ENCODE peak calls at places on chromosomes 5 and 9, in five cellular contexts. One of them, this sample, is unnamed.

GRCh38 chr5:66876266-66876807 is 280.1 kb downstream of the MAST4 start:
- DNase-seq in heart left ventricle: no peak
- DNase-seq in cardiac muscle cell: no peak
- DNase-seq in upper lobe of left lung: no peak
- DNase-seq in sigmoid colon: no peak
- DNase-seq in this sample: no peak

GRCh38 chr9:116322521-116322920 is 168.9 kb downstream of the PAPPA start:
- DNase-seq in heart left ventricle: no peak
- DNase-seq in cardiac muscle cell: no peak
- DNase-seq in upper lobe of left lung: no peak
- DNase-seq in sigmoid colon: no peak
- DNase-seq in this sample: no peak

GRCh38 chr5:1702318-1702717 is 97.3 kb downstream of the MRPL36 start:
- DNase-seq in heart left ventricle: no peak
- DNase-seq in cardiac muscle cell: no peak
- DNase-seq in upper lobe of left lung: peak; percentile 30
- DNase-seq in sigmoid colon: no peak
- DNase-seq in this sample: no peak

GRCh38 chr5:79695501-79695900 is 5.9 kb downstream of the CMYA5 start:
- DNase-seq in heart left ventricle: no peak
- DNase-seq in cardiac muscle cell: no peak
- DNase-seq in upper lobe of left lung: no peak
- DNase-seq in sigmoid colon: no peak
- DNase-seq in this sample: no peak

GRCh38 chr5:124907098-124907644 is 160.7 kb upstream of the ZNF608 start:
- DNase-seq in heart left ventricle: no peak
- DNase-seq in cardiac muscle cell: no peak
- DNase-seq in upper lobe of left lung: no peak
- DNase-seq in sigmoid colon: no peak
- DNase-seq in this sample: no peak

GRCh38 chr9:83220737-83221136 is 157.8 kb upstream of the RASEF start:
- DNase-seq in heart left ventricle: no peak
- DNase-seq in cardiac muscle cell: peak; percentile 23
- DNase-seq in upper lobe of left lung: no peak
- DNase-seq in sigmoid colon: no peak
- DNase-seq in this sample: no peak

GRCh38 chr9:134125413-134126095 is 10.3 kb upstream of the WDR5 start:
- DNase-seq in heart left ventricle: no peak
- DNase-seq in cardiac muscle cell: no peak
- DNase-seq in upper lobe of left lung: no peak
- DNase-seq in sigmoid colon: no peak
- DNase-seq in this sample: no peak

GRCh38 chr5:851553-851952 is 767 bp upstream of the ZDHHC11 start:
- DNase-seq in heart left ventricle: peak; percentile 29
- DNase-seq in cardiac muscle cell: no peak
- DNase-seq in upper lobe of left lung: no peak
- DNase-seq in sigmoid colon: peak; percentile 40
- DNase-seq in this sample: no peak

GRCh38 chr5:179530069-179530998 is 20.0 kb upstream of the RUFY1 start:
- DNase-seq in heart left ventricle: peak; percentile 87
- DNase-seq in cardiac muscle cell: peak; percentile 39
- DNase-seq in upper lobe of left lung: peak; percentile 91
- DNase-seq in sigmoid colon: peak; percentile 86
- DNase-seq in this sample: no peak

GRCh38 chr5:172902497-172903472 is 56.4 kb upstream of the RPL26L1 start:
- DNase-seq in heart left ventricle: peak; percentile 86
- DNase-seq in cardiac muscle cell: peak; percentile 66
- DNase-seq in upper lobe of left lung: peak; percentile 83
- DNase-seq in sigmoid colon: peak; percentile 97
- DNase-seq in this sample: peak; percentile 49

GRCh38 chr9:115198018-115198417 is 80.1 kb upstream of the TNC start:
- DNase-seq in heart left ventricle: peak; percentile 55
- DNase-seq in cardiac muscle cell: no peak
- DNase-seq in upper lobe of left lung: no peak
- DNase-seq in sigmoid colon: peak; percentile 87
- DNase-seq in this sample: peak; percentile 94

GRCh38 chr9:16333697-16334096 is 536.8 kb downstream of the BNC2 start:
- DNase-seq in heart left ventricle: no peak
- DNase-seq in cardiac muscle cell: no peak
- DNase-seq in upper lobe of left lung: no peak
- DNase-seq in sigmoid colon: no peak
- DNase-seq in this sample: no peak

GRCh38 chr5:50889790-50890189 is 223.4 kb downstream of the PARP8 start:
- DNase-seq in heart left ventricle: no peak
- DNase-seq in cardiac muscle cell: peak; percentile 14
- DNase-seq in upper lobe of left lung: no peak
- DNase-seq in sigmoid colon: no peak
- DNase-seq in this sample: no peak

GRCh38 chr9:77433675-77434445 is 214.3 kb downstream of the GNA14 start:
- DNase-seq in heart left ventricle: peak; percentile 74
- DNase-seq in cardiac muscle cell: peak; percentile 75
- DNase-seq in upper lobe of left lung: no peak
- DNase-seq in sigmoid colon: peak; percentile 84
- DNase-seq in this sample: peak; percentile 69

GRCh38 chr5:92519717-92520632 is 1061.0 kb downstream of the NR2F1-AS1 start:
- DNase-seq in heart left ventricle: no peak
- DNase-seq in cardiac muscle cell: no peak
- DNase-seq in upper lobe of left lung: no peak
- DNase-seq in sigmoid colon: no peak
- DNase-seq in this sample: no peak

GRCh38 chr9:115672477-115673316 is 480.9 kb upstream of the PAPPA start:
- DNase-seq in heart left ventricle: no peak
- DNase-seq in cardiac muscle cell: no peak
- DNase-seq in upper lobe of left lung: no peak
- DNase-seq in sigmoid colon: no peak
- DNase-seq in this sample: peak; percentile 87

GRCh38 chr5:55538621-55539020 is 3.9 kb upstream of the PLPP1 start:
- DNase-seq in heart left ventricle: no peak
- DNase-seq in cardiac muscle cell: no peak
- DNase-seq in upper lobe of left lung: no peak
- DNase-seq in sigmoid colon: no peak
- DNase-seq in this sample: no peak

GRCh38 chr9:123883634-123884033 is 46.3 kb downstream of the DENND1A start:
- DNase-seq in heart left ventricle: no peak
- DNase-seq in cardiac muscle cell: no peak
- DNase-seq in upper lobe of left lung: no peak
- DNase-seq in sigmoid colon: no peak
- DNase-seq in this sample: no peak

GRCh38 chr5:1644810-1645571 is 121.2 kb upstream of the LPCAT1 start:
- DNase-seq in heart left ventricle: peak; percentile 89
- DNase-seq in cardiac muscle cell: peak; percentile 92
- DNase-seq in upper lobe of left lung: peak; percentile 96
- DNase-seq in sigmoid colon: peak; percentile 91
- DNase-seq in this sample: peak; percentile 29

GRCh38 chr5:137621861-137622823 is 113.7 kb downstream of the KLHL3 start:
- DNase-seq in heart left ventricle: no peak
- DNase-seq in cardiac muscle cell: no peak
- DNase-seq in upper lobe of left lung: no peak
- DNase-seq in sigmoid colon: peak; percentile 46
- DNase-seq in this sample: no peak

GRCh38 chr5:95846554-95847260 is 24.2 kb upstream of the GLRX start:
- DNase-seq in heart left ventricle: no peak
- DNase-seq in cardiac muscle cell: peak; percentile 79
- DNase-seq in upper lobe of left lung: no peak
- DNase-seq in sigmoid colon: peak; percentile 85
- DNase-seq in this sample: peak; percentile 57

GRCh38 chr9:130894546-130894945 is 2.1 kb downstream of the QRFP start:
- DNase-seq in heart left ventricle: no peak
- DNase-seq in cardiac muscle cell: no peak
- DNase-seq in upper lobe of left lung: no peak
- DNase-seq in sigmoid colon: no peak
- DNase-seq in this sample: no peak

GRCh38 chr5:177393990-177394389 is 6.5 kb downstream of the PFN3 start:
- DNase-seq in heart left ventricle: no peak
- DNase-seq in cardiac muscle cell: no peak
- DNase-seq in upper lobe of left lung: no peak
- DNase-seq in sigmoid colon: no peak
- DNase-seq in this sample: no peak
- H3K27ac ChIP-seq in heart left ventricle: no peak overlapping the region
- H3K27ac ChIP-seq in cardiac muscle cell: no peak overlapping the region
- H3K27ac ChIP-seq in upper lobe of left lung: no peak overlapping the region
- H3K27ac ChIP-seq in sigmoid colon: no peak overlapping the region
- H3K27ac ChIP-seq in this sample: no peak overlapping the region

GRCh38 chr5:126486332-126486731 is 63.1 kb downstream of the GRAMD2B start:
- DNase-seq in heart left ventricle: no peak
- DNase-seq in cardiac muscle cell: no peak
- DNase-seq in upper lobe of left lung: no peak
- DNase-seq in sigmoid colon: no peak
- DNase-seq in this sample: no peak
- H3K27ac ChIP-seq in heart left ventricle: no peak overlapping the region
- H3K27ac ChIP-seq in cardiac muscle cell: no peak overlapping the region
- H3K27ac ChIP-seq in upper lobe of left lung: no peak overlapping the region
- H3K27ac ChIP-seq in sigmoid colon: no peak overlapping the region
- H3K27ac ChIP-seq in this sample: no peak overlapping the region

GRCh38 chr9:91428431-91428830 is 4.8 kb upstream of the NFIL3 start:
- DNase-seq in heart left ventricle: no peak
- DNase-seq in cardiac muscle cell: no peak
- DNase-seq in upper lobe of left lung: no peak
- DNase-seq in sigmoid colon: no peak
- DNase-seq in this sample: no peak
- H3K27ac ChIP-seq in heart left ventricle: no peak overlapping the region
- H3K27ac ChIP-seq in cardiac muscle cell: no peak overlapping the region
- H3K27ac ChIP-seq in upper lobe of left lung: peak overlapping the region; percentile 57
- H3K27ac ChIP-seq in sigmoid colon: no peak overlapping the region
- H3K27ac ChIP-seq in this sample: no peak overlapping the region

GRCh38 chr9:107279084-107279483 is 4.0 kb upstream of the RAD23B start:
- DNase-seq in heart left ventricle: no peak
- DNase-seq in cardiac muscle cell: no peak
- DNase-seq in upper lobe of left lung: no peak
- DNase-seq in sigmoid colon: no peak
- DNase-seq in this sample: no peak

GRCh38 chr9:107280543-107280942 is 2.5 kb upstream of the RAD23B start:
- DNase-seq in heart left ventricle: no peak
- DNase-seq in cardiac muscle cell: no peak
- DNase-seq in upper lobe of left lung: no peak
- DNase-seq in sigmoid colon: no peak
- DNase-seq in this sample: no peak

GRCh38 chr9:107276966-107277710 is 5.9 kb upstream of the RAD23B start:
- DNase-seq in heart left ventricle: no peak
- DNase-seq in cardiac muscle cell: peak; percentile 25
- DNase-seq in upper lobe of left lung: no peak
- DNase-seq in sigmoid colon: no peak
- DNase-seq in this sample: peak; percentile 18

GRCh38 chr9:107275530-107275929 is 7.5 kb upstream of the RAD23B start:
- DNase-seq in heart left ventricle: no peak
- DNase-seq in cardiac muscle cell: no peak
- DNase-seq in upper lobe of left lung: no peak
- DNase-seq in sigmoid colon: no peak
- DNase-seq in this sample: no peak

DNA sequence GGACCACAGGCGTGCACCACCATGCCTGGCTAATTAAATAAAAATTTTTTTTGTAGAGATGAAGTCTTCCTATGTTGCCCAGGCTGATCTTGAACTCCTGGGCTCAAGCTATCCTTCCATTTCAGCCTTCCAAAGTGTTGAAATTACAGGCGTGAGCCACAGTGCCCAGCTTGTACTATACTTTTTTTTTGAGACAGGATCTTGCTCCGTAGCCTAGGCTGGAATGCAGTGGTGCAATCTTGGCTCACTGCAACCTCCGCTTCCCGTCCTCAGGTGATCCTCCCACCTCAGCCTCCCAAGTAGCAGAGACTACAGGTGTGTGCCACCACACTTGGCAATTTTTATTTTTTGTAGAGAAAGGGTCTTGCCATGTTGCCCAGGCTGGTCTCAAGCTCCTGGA is 5.3 kb upstream of the RAD23B start:
- DNase-seq in heart left ventricle: no peak
- DNase-seq in cardiac muscle cell: no peak
- DNase-seq in upper lobe of left lung: no peak
- DNase-seq in sigmoid colon: no peak
- DNase-seq in this sample: no peak
- H3K27ac ChIP-seq in heart left ventricle: no peak overlapping the region
- H3K27ac ChIP-seq in cardiac muscle cell: no peak overlapping the region
- H3K27ac ChIP-seq in upper lobe of left lung: no peak overlapping the region
- H3K27ac ChIP-seq in sigmoid colon: no peak overlapping the region
- H3K27ac ChIP-seq in this sample: no peak overlapping the region

DNA sequence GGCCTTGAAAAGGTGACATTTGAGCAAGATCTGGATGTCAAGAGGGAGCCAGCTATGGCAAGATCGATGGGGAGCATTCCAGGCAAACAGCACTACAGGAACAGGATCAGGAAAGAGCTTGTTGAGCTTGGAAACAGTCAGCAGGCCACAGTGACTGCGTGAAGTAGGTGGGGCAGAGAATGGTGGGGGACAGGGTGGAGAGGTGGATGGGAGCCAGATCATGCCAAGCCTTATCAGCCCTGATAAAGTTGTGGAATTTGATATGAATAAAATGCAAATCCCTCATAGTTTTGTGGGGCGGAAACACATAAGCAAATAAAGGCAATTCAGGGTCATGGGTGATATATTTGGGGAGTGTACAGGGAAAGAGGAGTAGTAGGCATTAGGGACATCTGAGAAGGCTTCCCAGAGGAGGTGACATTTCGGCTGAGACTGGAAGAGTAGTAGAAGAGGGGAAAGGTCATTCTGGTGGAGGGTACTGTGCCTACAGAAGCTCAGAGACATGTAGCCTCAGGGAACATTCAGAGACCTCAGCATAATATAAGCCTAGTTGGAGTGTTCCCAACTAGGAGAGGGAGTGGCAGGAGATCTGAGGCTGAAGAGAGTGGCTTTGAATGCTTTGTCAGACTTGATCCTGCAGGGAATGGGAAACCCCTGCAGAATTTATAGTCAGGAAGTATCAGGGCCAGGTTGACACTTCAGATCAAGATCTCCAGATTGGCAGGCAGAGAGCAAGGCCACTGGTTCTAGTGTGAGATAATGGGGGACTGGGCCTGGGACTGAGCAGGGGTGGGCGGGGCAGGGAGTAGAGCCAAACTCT is 9.7 kb upstream of the CYSTM1 start:
- DNase-seq in heart left ventricle: no peak
- DNase-seq in cardiac muscle cell: no peak
- DNase-seq in upper lobe of left lung: no peak
- DNase-seq in sigmoid colon: no peak
- DNase-seq in this sample: no peak
- H3K27ac ChIP-seq in heart left ventricle: no peak overlapping the region
- H3K27ac ChIP-seq in cardiac muscle cell: no peak overlapping the region
- H3K27ac ChIP-seq in upper lobe of left lung: peak overlapping the region; percentile 46
- H3K27ac ChIP-seq in sigmoid colon: no peak overlapping the region
- H3K27ac ChIP-seq in this sample: no peak overlapping the region

GRCh38 chr9:33429256-33430080 is 17.9 kb downstream of the AQP3 start:
- DNase-seq in heart left ventricle: no peak
- DNase-seq in cardiac muscle cell: no peak
- DNase-seq in upper lobe of left lung: no peak
- DNase-seq in sigmoid colon: no peak
- DNase-seq in this sample: no peak

GRCh38 chr9:33430942-33431341 is 16.5 kb downstream of the AQP3 start:
- DNase-seq in heart left ventricle: no peak
- DNase-seq in cardiac muscle cell: no peak
- DNase-seq in upper lobe of left lung: no peak
- DNase-seq in sigmoid colon: no peak
- DNase-seq in this sample: no peak

GRCh38 chr9:33426843-33427293 is 20.5 kb downstream of the AQP3 start:
- DNase-seq in heart left ventricle: no peak
- DNase-seq in cardiac muscle cell: no peak
- DNase-seq in upper lobe of left lung: peak; percentile 38
- DNase-seq in sigmoid colon: no peak
- DNase-seq in this sample: no peak

GRCh38 chr9:33419904-33420303 is 17.5 kb upstream of the AQP7 start:
- DNase-seq in heart left ventricle: no peak
- DNase-seq in cardiac muscle cell: no peak
- DNase-seq in upper lobe of left lung: no peak
- DNase-seq in sigmoid colon: no peak
- DNase-seq in this sample: no peak

GRCh38 chr9:33425128-33425533 is 22.3 kb downstream of the AQP3 start:
- DNase-seq in heart left ventricle: no peak
- DNase-seq in cardiac muscle cell: no peak
- DNase-seq in upper lobe of left lung: no peak
- DNase-seq in sigmoid colon: no peak
- DNase-seq in this sample: no peak
- H3K27ac ChIP-seq in heart left ventricle: no peak overlapping the region
- H3K27ac ChIP-seq in cardiac muscle cell: no peak overlapping the region
- H3K27ac ChIP-seq in upper lobe of left lung: no peak overlapping the region
- H3K27ac ChIP-seq in sigmoid colon: no peak overlapping the region
- H3K27ac ChIP-seq in this sample: no peak overlapping the region